ENCODE peak calls at places on chromosomes 11 and 22, in ten cellular contexts. H is sigmoid colon, X is vagina, L is SK-N-SH, M is endothelial cell of umbilical vein, N is transverse colon, G is stomach, E is HCT116, A is prostate gland, O is suprapubic skin. V is an unnamed sample.

GRCh38 chr11:1670928-1671371 is 26.0 kb upstream of the KRTAP5-6 start:
- DNase-seq in H (no peak), X (no peak), L (no peak), M (no peak), N (no peak), G (no peak), E (no peak), A (no peak), O (no peak), V (no peak)

GRCh38 chr11:113634940-113635575 is 71.0 kb downstream of the TMPRSS5 start:
- DNase-seq in H (no peak), X (no peak), L (no peak), M (no peak), N (no peak), G (no peak), E (no peak), A (no peak), O (no peak), V (no peak)

GRCh38 chr11:68651208-68651984 is 32.9 kb upstream of the GAL start:
- DNase-seq in H (no peak), X (no peak), L (no peak), M (no peak), N (no peak), G (no peak), E (no peak), A (peak; percentile 92), O (no peak), V (no peak)

GRCh38 chr11:25981998-25982397 is 349.9 kb upstream of the ANO3 start:
- DNase-seq in H (no peak), X (no peak), L (peak; percentile 30), M (peak; percentile 72), N (no peak), G (no peak), E (no peak), A (no peak), O (no peak), V (peak; percentile 1)

GRCh38 chr11:73047773-73048371 is 94.2 kb downstream of the FCHSD2 start:
- DNase-seq in H (no peak), X (no peak), L (no peak), M (peak; percentile 34), N (no peak), G (no peak), E (no peak), A (no peak), O (no peak), V (no peak)

GRCh38 chr11:104365676-104366075 is 201.7 kb upstream of the PDGFD start:
- DNase-seq in H (no peak), X (no peak), L (no peak), M (no peak), N (no peak), G (no peak), E (no peak), A (no peak), O (no peak), V (no peak)

GRCh38 chr11:95605271-95605940 is 184.2 kb downstream of the FAM76B start:
- DNase-seq in H (no peak), X (no peak), L (no peak), M (no peak), N (no peak), G (no peak), E (no peak), A (no peak), O (no peak), V (no peak)

GRCh38 chr11:39541945-39542351 is 1917.5 kb downstream of the LRRC4C start:
- DNase-seq in H (no peak), X (no peak), L (no peak), M (peak; percentile 70), N (no peak), G (peak; percentile 46), E (no peak), A (no peak), O (no peak), V (no peak)

GRCh38 chr11:122062763-122063162 is 53.3 kb downstream of the BLID start:
- DNase-seq in H (no peak), X (no peak), L (no peak), M (no peak), N (no peak), G (no peak), E (no peak), A (no peak), O (no peak), V (no peak)

GRCh38 chr22:21593406-21594232 is 26.1 kb downstream of the UBE2L3 start:
- DNase-seq in H (no peak), X (no peak), L (peak; percentile 32), M (no peak), N (no peak), G (peak; percentile 38), E (no peak), A (no peak), O (no peak), V (no peak)

GRCh38 chr22:47130883-47131610 is 368.6 kb downstream of the TBC1D22A start:
- DNase-seq in H (no peak), X (no peak), L (no peak), M (no peak), N (no peak), G (no peak), E (no peak), A (no peak), O (no peak), V (no peak)

GRCh38 chr22:19289475-19290161 is 1.9 kb downstream of the CLTCL1 start:
- DNase-seq in H (no peak), X (no peak), L (no peak), M (no peak), N (no peak), G (no peak), E (no peak), A (no peak), O (no peak), V (no peak)

GRCh38 chr11:3006505-3007260 is 14.6 kb upstream of the NAP1L4 start:
- DNase-seq in H (peak; percentile 63), X (no peak), L (no peak), M (no peak), N (no peak), G (no peak), E (no peak), A (no peak), O (no peak), V (no peak)

GRCh38 chr22:44839721-44840120 is 87.3 kb downstream of the ARHGAP8 start:
- DNase-seq in H (no peak), X (no peak), L (peak; percentile 7), M (no peak), N (no peak), G (no peak), E (no peak), A (no peak), O (no peak), V (no peak)

GRCh38 chr11:80309301-80309700 is 868.5 kb upstream of the TENM4 start:
- DNase-seq in H (no peak), X (no peak), L (no peak), M (no peak), N (no peak), G (no peak), E (no peak), A (no peak), O (no peak), V (no peak)

GRCh38 chr11:13169709-13170108 is 107.9 kb upstream of the BMAL1 start:
- DNase-seq in H (no peak), X (no peak), L (no peak), M (peak; percentile 48), N (no peak), G (no peak), E (peak; percentile 48), A (no peak), O (no peak), V (no peak)

GRCh38 chr11:95599959-95600586 is 189.5 kb downstream of the FAM76B start:
- DNase-seq in H (no peak), X (no peak), L (peak; percentile 1), M (no peak), N (no peak), G (no peak), E (no peak), A (no peak), O (no peak), V (no peak)

GRCh38 chr11:119592642-119593041 is 136.4 kb downstream of the NECTIN1 start:
- DNase-seq in H (peak; percentile 70), X (no peak), L (no peak), M (no peak), N (no peak), G (no peak), E (no peak), A (peak; percentile 69), O (no peak), V (no peak)

GRCh38 chr22:23783496-23784167 is 3.1 kb upstream of the SMARCB1 start:
- DNase-seq in H (no peak), X (no peak), L (no peak), M (no peak), N (no peak), G (no peak), E (no peak), A (no peak), O (no peak), V (no peak)
- H3K27ac ChIP-seq in H (no peak overlapping the region), X (no peak overlapping the region), L (no peak overlapping the region), M (no peak overlapping the region), N (peak overlapping the region; percentile 42), G (no peak overlapping the region), E (no peak overlapping the region), A (no peak overlapping the region), O (no peak overlapping the region), V (no peak overlapping the region)

DNA sequence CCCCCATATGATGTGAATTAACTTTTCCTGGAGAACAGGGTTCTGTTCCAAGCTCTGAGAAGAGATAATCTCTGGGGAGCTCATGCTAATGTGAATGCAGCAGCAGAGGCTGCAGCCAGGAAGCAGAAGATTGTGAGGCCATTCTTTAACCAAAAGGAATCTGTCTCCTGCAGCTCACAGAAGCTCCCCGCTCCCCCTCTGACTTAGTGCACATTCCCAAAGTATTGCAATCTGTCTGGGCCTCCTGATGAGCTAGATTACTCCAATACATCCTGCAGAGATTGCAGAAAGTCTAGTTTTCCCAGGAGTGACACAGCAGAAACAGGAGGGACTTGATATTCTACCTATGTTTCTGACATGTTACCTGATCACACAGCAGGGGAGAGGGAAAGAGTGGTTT is 420.6 kb upstream of the FAT3 start:
- DNase-seq in H (no peak), X (no peak), L (peak; percentile 36), M (no peak), N (no peak), G (no peak), E (no peak), A (no peak), O (no peak), V (no peak)
- TF ChIP-seq POLR2AphosphoS5 in H (no peak), X (no peak), L (no peak), M (no peak), N (no peak), G (no peak), E (no peak), A (no peak), O (no peak), V (no peak)

DNA sequence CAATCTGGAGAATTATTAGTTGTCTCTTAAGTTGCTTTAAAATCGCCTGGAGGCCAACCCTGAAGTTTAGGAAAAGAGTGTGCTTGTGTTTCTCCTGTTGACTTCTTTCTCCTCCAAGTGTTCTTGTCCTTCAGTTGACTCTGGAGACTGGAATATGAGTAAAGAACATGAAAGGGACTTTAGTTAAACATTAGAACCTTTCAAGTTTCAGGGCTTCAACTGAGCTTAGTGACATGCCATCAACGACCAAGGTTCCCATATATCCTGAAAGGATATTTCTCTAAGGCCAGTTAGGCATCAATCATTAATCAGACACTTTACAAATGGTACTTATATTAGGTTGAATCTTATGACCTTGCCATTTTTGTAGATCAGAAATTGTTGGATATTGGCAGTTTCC is 70.0 kb downstream of the ZNRF3 start:
- DNase-seq in H (no peak), X (no peak), L (no peak), M (no peak), N (no peak), G (no peak), E (no peak), A (no peak), O (no peak), V (no peak)
- H3K27me3 ChIP-seq in H (no peaks in the 10 kb centered on the region), X (no peaks in the 10 kb centered on the region), L (no peaks in the 10 kb centered on the region), M (no peaks in the 10 kb centered on the region), N (no peaks in the 10 kb centered on the region), G (no peaks in the 10 kb centered on the region), E (no peaks in the 10 kb centered on the region), A (no peaks in the 10 kb centered on the region), O (no peaks in the 10 kb centered on the region), V (no peaks in the 10 kb centered on the region)

GRCh38 chr11:128894685-128895084 is 3.5 kb downstream of the KCNJ5 start:
- DNase-seq in H (peak; percentile 53), X (no peak), L (peak; percentile 53), M (peak; percentile 25), N (peak; percentile 42), G (peak; percentile 93), E (no peak), A (no peak), O (no peak), V (no peak)
- H3K27ac ChIP-seq in H (no peak overlapping the region), X (no peak overlapping the region), L (no peak overlapping the region), M (no peak overlapping the region), N (no peak overlapping the region), G (peak overlapping the region; percentile 41), E (no peak overlapping the region), A (no peak overlapping the region), O (no peak overlapping the region), V (no peak overlapping the region)

V was measured in HL-60.